ENCODE peak calls at places on chromosomes 11 and 22, in four cellular contexts. L is K562, R is GM12878, O is HepG2. K is an unnamed sample.

GRCh38 chr11:104997288-104997687 is 25.7 kb downstream of the CASP5 start:
- DNase-seq in O (no peak), L (no peak), R (no peak), K (no peak)

GRCh38 chr22:41445171-41446056 is 1.2 kb downstream of the TOB2 start:
- DNase-seq in O (no peak), L (no peak), R (no peak), K (no peak)

GRCh38 chr22:42308887-42309468 is 38.5 kb upstream of the TCF20 start:
- DNase-seq in O (peak; percentile 43), R (no peak), L (no peak), K (no peak)

GRCh38 chr11:134358853-134359490 is 27.2 kb downstream of the GLB1L2 start:
- DNase-seq in L (no peak), O (no peak), R (no peak), K (no peak)

GRCh38 chr22:24191381-24191841 is 10.1 kb downstream of the SUSD2 start:
- DNase-seq in O (no peak), L (no peak), R (no peak), K (no peak)

GRCh38 chr11:116862101-116862637 is 24.7 kb upstream of the APOA1 start:
- DNase-seq in L (no peak), O (no peak), R (no peak), K (no peak)

GRCh38 chr11:130359419-130359818 is 44.7 kb upstream of the ZBTB44 start:
- DNase-seq in R (no peak), O (no peak), L (no peak), K (no peak)

GRCh38 chr11:100955318-100955717 is 174.3 kb downstream of the PGR start:
- DNase-seq in R (no peak), L (no peak), O (no peak), K (no peak)

GRCh38 chr11:92227954-92228935 is 3.6 kb downstream of the FAT3 start:
- DNase-seq in R (no peak), O (no peak), L (no peak), K (no peak)

GRCh38 chr11:62905286-62905685 is 15.9 kb downstream of the CHRM1 start:
- DNase-seq in L (no peak), R (no peak), O (no peak), K (no peak)

GRCh38 chr11:70901951-70902521 is 350.3 kb downstream of the SHANK2 start:
- DNase-seq in R (no peak), O (no peak), L (no peak), K (no peak)

GRCh38 chr11:62428871-62429601 is 10.2 kb downstream of the SCGB1A1 start:
- DNase-seq in L (no peak), R (no peak), O (no peak), K (no peak)

GRCh38 chr11:112723676-112724075 is 237.5 kb upstream of the NCAM1 start:
- DNase-seq in O (no peak), R (no peak), L (no peak), K (no peak)

GRCh38 chr11:103683581-103683980 is 352.9 kb upstream of the DDI1 start:
- DNase-seq in O (no peak), R (no peak), L (no peak), K (no peak)

GRCh38 chr11:103681855-103682254 is 354.6 kb upstream of the DDI1 start:
- DNase-seq in O (no peak), R (no peak), L (no peak), K (no peak)

GRCh38 chr11:103680861-103681260 is 355.6 kb upstream of the DDI1 start:
- DNase-seq in R (no peak), O (no peak), L (no peak), K (no peak)

DNA sequence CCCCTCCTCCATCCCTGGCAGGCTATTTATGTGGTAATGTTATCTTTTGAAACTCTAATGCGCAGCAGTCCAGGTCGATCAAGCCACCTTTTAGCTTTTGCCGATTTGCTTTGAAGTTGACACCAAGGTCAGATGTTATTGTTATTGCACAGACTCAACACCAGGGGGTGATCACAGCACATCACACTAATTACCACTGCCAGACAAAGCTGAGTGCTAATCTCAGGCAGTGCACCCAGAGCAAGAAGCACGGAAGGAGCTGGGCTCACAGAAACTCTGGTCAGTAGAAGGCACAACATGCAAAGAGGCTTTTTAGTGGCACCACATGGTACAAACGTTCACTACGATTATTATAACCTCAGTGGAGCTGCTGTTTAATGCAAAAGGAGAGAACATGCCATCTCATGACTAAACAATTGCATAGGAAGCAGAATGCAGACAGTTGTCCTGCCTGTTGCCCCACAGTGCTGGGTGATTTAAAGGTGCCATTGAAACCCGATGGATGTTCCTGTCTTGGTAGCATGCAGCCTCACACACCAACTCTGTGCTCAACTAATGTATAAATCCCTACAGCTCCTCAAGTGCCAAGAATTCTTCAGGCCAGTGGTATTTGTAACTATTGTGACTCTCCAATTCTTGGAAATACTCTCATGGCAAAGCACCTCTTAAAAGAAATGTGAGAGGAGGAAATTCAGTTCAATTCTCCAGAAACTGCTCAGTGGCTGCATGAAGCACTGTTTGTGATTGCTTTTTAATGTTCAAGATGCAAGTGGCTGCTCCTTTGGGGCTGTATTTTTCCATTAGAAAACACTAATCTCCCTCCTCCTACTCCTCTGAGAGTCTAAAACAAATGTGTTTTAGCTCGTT is 353.9 kb upstream of the DDI1 start:
- DNase-seq in R (peak; percentile 26), L (peak; percentile 6), O (peak; percentile 67), K (peak; percentile 74)
- TF ChIP-seq SP1 in R (no peak), L (no peak), O (no peak), K (no peak)

GRCh38 chr11:3854977-3855807 is at the start of gene STIM1:
- DNase-seq in R (peak; percentile 88), O (peak; percentile 84), L (peak; percentile 94), K (peak; percentile 93)

GRCh38 chr11:3854660-3854976 is 846 bp upstream of the STIM1 start:
- DNase-seq in O (no peak), R (no peak), L (no peak), K (no peak)

GRCh38 chr11:3856856-3857553 is 1.5 kb downstream of the STIM1 start:
- DNase-seq in L (no peak), R (no peak), O (no peak), K (no peak)

GRCh38 chr11:3857628-3858027 is 2.2 kb downstream of the STIM1 start:
- DNase-seq in O (peak; percentile 48), R (no peak), L (no peak), K (no peak)

DNA sequence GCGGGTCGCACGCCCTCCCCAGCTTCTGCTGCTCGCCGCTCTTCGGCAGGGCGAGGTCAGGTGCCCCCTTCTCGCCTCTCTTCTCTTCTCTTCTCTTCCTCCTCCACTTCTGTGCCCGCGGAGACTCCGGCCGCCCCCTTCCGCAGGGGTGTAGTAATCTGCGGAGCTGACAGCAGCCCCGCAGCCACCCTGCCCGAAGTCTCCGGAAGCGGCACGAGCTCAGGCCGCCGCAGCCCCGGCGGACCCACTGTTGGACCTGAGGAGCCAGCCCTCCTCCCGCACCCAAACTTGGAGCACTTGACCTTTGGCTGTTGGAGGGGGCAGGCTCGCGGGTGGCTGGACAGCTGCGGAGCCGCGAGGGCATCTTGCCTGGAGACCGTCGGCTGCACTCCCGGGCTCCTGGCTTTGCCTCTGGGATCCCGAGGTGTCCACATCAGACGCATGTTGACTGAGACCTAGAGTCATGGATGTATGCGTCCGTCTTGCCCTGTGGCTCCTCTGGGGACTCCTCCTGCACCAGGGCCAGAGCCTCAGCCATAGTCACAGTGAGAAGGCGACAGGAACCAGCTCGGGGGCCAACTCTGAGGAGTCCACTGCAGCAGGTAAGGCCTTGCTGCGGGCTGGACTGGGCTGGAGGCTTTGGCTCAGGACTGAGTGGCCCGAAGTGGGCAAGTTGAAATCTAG is 486 bp downstream of the STIM1 start:
- DNase-seq in R (no peak), L (no peak), O (no peak), K (no peak)
- TF ChIP-seq TARDBP in R (no peak), L (no peak), O (no peak), K (no peak)

DNA sequence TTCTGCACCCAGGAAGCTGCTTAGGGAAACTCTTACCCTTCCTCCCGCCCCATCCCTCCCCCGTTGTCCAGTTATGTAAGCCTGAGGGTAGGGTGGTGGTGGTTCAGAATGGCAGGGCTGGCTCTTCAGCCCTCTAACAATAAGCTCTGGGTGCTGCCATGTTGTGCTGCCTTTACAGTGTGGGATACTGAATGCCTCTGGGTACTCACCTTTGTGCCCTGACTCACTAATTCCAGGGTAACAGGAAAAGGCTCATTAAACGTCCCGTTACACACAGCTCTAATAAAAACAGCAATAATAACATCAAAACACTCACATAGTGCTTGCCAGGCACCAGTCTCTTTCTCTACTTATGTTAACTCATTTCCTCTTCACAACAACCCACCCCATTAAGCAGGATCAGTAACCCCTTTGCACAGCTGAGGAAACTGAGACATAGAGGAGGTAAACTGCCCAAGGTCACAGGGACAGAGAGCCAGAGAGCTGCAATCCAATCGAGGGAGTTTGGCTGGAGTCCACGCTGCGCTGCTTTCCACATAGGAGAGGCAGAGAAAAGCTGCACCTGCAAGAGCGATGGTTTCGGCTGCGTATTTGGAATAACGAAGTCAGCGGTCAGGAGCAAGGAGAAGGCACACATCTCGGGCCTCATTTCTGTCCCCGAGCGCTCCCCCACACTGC is 41.9 kb upstream of the CLDN5 start:
- DNase-seq in L (peak; percentile 40), R (no peak), O (no peak), K (no peak)
- TF ChIP-seq SP1 in L (no peak), R (no peak), O (no peak), K (no peak)

DNA sequence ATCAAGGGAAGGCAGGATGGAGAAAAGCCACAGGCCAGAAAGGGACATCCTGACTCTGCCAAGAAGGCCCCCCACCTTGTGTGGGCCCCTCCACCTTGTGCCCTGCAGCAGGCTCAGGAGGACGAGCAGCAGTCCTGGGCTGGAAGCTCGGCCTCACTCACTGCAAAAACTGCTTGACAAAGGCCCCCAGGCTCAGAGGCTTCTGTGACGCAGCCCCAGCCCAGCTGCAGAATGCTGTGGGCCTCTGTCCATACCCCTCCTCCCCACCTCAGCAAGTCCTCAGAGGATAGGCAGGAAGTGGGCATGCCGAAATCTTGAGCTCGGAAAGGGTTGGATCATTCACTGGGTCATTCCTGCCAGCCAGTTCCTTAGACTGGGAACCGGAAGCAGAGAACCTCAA is 61.9 kb downstream of the NRXN2 start:
- DNase-seq in R (no peak), O (no peak), L (no peak), K (no peak)
- TF ChIP-seq TARDBP in R (no peak), O (no peak), L (no peak), K (no peak)

GRCh38 chr22:37996515-37997246 is 12.3 kb upstream of the SOX10 start:
- DNase-seq in R (no peak), O (no peak), L (no peak), K (no peak)

GRCh38 chr22:37998543-37998942 is 14.2 kb upstream of the SOX10 start:
- DNase-seq in R (no peak), O (peak; percentile 61), L (no peak), K (no peak)

GRCh38 chr22:37999236-37999635 is 14.9 kb upstream of the SOX10 start:
- DNase-seq in R (no peak), L (no peak), O (no peak), K (no peak)

GRCh38 chr22:37996079-37996478 is 11.7 kb upstream of the SOX10 start:
- DNase-seq in O (no peak), L (no peak), R (no peak), K (no peak)

DNA sequence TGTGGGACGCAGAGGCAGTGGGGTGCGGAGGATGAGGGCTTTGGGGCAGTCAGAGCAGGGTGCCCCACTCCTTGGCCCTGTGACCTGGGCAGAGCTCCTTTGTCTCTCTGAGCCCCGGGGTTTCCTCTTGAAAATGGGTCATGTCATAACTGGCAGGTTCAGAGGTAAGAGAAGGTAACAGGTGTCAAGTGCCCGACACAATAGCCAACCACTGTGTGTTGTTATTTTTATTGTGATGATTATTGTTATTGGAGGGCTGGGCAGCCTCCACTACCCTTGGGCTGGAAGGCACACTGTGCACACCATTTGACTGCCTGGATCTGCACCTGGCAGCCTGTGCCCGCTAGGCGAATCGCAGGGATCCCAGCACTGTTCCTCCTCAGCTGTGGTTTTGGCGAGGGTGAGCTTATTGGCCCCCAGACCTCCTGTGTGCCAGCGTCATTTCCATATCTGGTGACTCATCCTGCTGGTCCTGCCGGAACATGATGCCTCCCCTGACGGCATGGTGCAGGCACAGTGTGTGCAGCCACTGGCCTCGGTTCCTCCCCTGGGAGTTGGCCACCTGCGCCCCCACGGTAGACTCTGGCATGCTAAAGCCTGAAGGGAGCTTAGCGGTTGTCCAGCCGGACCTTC is 15.4 kb upstream of the SOX10 start:
- DNase-seq in O (no peak), R (no peak), L (peak; percentile 32), K (peak; percentile 57)
- TF ChIP-seq SP1 in O (no peak), R (no peak), L (no peak), K (no peak)